ENCODE peak calls at places on chromosomes 5 and 9, in ten cellular contexts. B is psoas muscle, J is endodermal cell, E is H9, P is neuronal stem cell, V is GM12878, S is SK-N-MC, Z is ovary, Y is A549, C is SJSA1. I is an unnamed sample.

GRCh38 chr9:36191696-36192095 is 975 bp downstream of the CLTA start:
- DNase-seq in B (no peak), J (no peak), E (no peak), P (no peak), V (no peak), S (no peak), Z (no peak), Y (no peak), C (no peak), I (no peak)

GRCh38 chr9:34170252-34170915 is 8.5 kb upstream of the UBAP1 start:
- DNase-seq in B (no peak), J (no peak), E (no peak), P (no peak), V (no peak), S (no peak), Z (no peak), Y (no peak), C (no peak), I (no peak)

GRCh38 chr9:127754099-127754760 is 19.1 kb upstream of the TOR2A start:
- DNase-seq in B (no peak), J (peak; percentile 90), E (peak; percentile 78), P (no peak), V (no peak), S (no peak), Z (no peak), Y (peak; percentile 38), C (no peak), I (no peak)

GRCh38 chr9:127470662-127471061 is 19.4 kb downstream of the LRSAM1 start:
- DNase-seq in B (no peak), J (no peak), E (no peak), P (no peak), V (no peak), S (no peak), Z (no peak), Y (no peak), C (no peak), I (no peak)

GRCh38 chr5:77168884-77169254 is 41.6 kb upstream of the PDE8B start:
- DNase-seq in B (peak; percentile 30), J (peak; percentile 22), E (no peak), P (no peak), V (no peak), S (no peak), Z (no peak), Y (peak; percentile 80), C (peak; percentile 29), I (no peak)

GRCh38 chr5:130268489-130268888 is 364.2 kb downstream of the CHSY3 start:
- DNase-seq in B (no peak), J (no peak), E (no peak), P (no peak), V (no peak), S (no peak), Z (no peak), Y (no peak), C (no peak), I (no peak)

GRCh38 chr5:1171340-1171941 is 30.0 kb upstream of the SLC6A19 start:
- DNase-seq in B (peak; percentile 7), J (no peak), E (no peak), P (no peak), V (no peak), S (no peak), Z (no peak), Y (peak; percentile 33), C (peak; percentile 60), I (no peak)

GRCh38 chr5:132543472-132544201 is at the start of gene IL5:
- DNase-seq in B (no peak), J (no peak), E (no peak), P (no peak), V (no peak), S (no peak), Z (no peak), Y (no peak), C (no peak), I (no peak)

GRCh38 chr5:54838843-54839242 is 146.6 kb downstream of the ESM1 start:
- DNase-seq in B (no peak), J (no peak), E (no peak), P (no peak), V (no peak), S (no peak), Z (no peak), Y (no peak), C (no peak), I (no peak)

GRCh38 chr9:124611106-124611505 is 103.9 kb upstream of the NR5A1 start:
- DNase-seq in B (no peak), J (no peak), E (no peak), P (no peak), V (no peak), S (no peak), Z (no peak), Y (no peak), C (no peak), I (no peak)

GRCh38 chr9:38437193-38437823 is 13.1 kb upstream of the IGFBPL1 start:
- DNase-seq in B (no peak), J (no peak), E (no peak), P (no peak), V (no peak), S (no peak), Z (no peak), Y (peak; percentile 79), C (peak; percentile 41), I (no peak)

GRCh38 chr9:76530458-76531100 is 71.6 kb downstream of the GCNT1 start:
- DNase-seq in B (no peak), J (no peak), E (no peak), P (no peak), V (no peak), S (no peak), Z (no peak), Y (no peak), C (peak; percentile 25), I (no peak)

GRCh38 chr5:149796025-149796424 is 65.9 kb downstream of the PPARGC1B start:
- DNase-seq in B (no peak), J (no peak), E (no peak), P (no peak), V (no peak), S (no peak), Z (no peak), Y (peak; percentile 22), C (no peak), I (no peak)

GRCh38 chr9:91150273-91151013 is 211.3 kb downstream of the AUH start:
- DNase-seq in B (no peak), J (no peak), E (no peak), P (no peak), V (no peak), S (no peak), Z (no peak), Y (no peak), C (no peak), I (no peak)

GRCh38 chr5:158142182-158142581 is 283.2 kb upstream of the CLINT1 start:
- DNase-seq in B (no peak), J (no peak), E (no peak), P (no peak), V (no peak), S (no peak), Z (no peak), Y (no peak), C (no peak), I (no peak)

GRCh38 chr9:114370985-114371335 is 16.8 kb downstream of the AKNA start:
- DNase-seq in B (no peak), J (peak; percentile 53), E (no peak), P (no peak), V (no peak), S (no peak), Z (no peak), Y (no peak), C (no peak), I (no peak)

GRCh38 chr9:114344692-114345091 is 15.0 kb downstream of the ORM2 start:
- DNase-seq in B (no peak), J (no peak), E (no peak), P (no peak), V (no peak), S (no peak), Z (no peak), Y (no peak), C (no peak), I (no peak)

GRCh38 chr9:37311938-37312730 is 110.4 kb upstream of the GRHPR start:
- DNase-seq in B (no peak), J (no peak), E (no peak), P (no peak), V (no peak), S (no peak), Z (no peak), Y (no peak), C (no peak), I (no peak)

DNA sequence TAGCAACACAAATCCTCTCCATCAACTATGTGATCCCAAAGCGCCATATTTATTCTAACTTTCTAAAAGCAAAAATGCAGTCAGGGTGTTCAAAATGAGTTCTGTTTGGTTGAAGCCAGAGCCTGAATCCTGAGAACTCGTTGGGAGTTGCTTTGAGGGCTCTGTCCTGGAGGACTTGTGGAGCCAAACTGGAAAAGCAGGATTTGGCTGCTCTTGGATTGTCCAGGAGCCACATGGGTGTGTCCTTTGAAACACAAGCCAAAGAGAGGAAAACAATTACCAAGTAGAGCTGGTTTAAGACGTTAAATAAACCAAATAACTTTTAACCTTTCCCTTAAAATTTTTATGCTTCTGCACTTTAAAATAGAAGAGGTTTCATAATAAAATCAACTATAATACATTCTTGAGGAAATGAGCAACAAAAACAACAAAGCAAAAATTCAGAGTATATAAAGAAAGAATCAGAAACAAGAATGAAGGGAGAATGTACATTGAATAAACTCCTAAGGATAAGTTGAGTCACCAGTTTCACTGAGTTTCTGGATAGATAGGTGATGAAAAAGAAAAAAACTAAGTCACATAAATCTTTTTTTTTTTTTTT is 13.5 kb downstream of the C5orf46 start:
- DNase-seq in B (no peak), J (no peak), E (peak; percentile 52), P (no peak), V (no peak), S (no peak), Z (no peak), Y (no peak), C (peak; percentile 79), I (peak; percentile 61)
- H3K27ac ChIP-seq in B (no peak overlapping the region), J (no peak overlapping the region), E (no peak overlapping the region), P (no peak overlapping the region), V (no peak overlapping the region), S (no peak overlapping the region), Z (no peak overlapping the region), Y (no peak overlapping the region), C (peak overlapping the region; percentile 64), I (no peak overlapping the region)

GRCh38 chr5:172741206-172741582 is 29.8 kb downstream of the DUSP1 start:
- DNase-seq in B (no peak), J (no peak), E (no peak), P (no peak), V (no peak), S (no peak), Z (no peak), Y (no peak), C (no peak), I (no peak)
- H3K27ac ChIP-seq in B (peak overlapping the region; percentile 47), J (no peak overlapping the region), E (no peak overlapping the region), P (no peak overlapping the region), V (no peak overlapping the region), S (no peak overlapping the region), Z (no peak overlapping the region), Y (peak overlapping the region; percentile 86), C (peak overlapping the region; percentile 90), I (peak overlapping the region; percentile 59)

GRCh38 chr5:137254695-137255094 is 244.4 kb downstream of the SPOCK1 start:
- DNase-seq in B (no peak), J (no peak), E (no peak), P (no peak), V (no peak), S (no peak), Z (no peak), Y (no peak), C (no peak), I (no peak)
- H3K27ac ChIP-seq in B (no peak overlapping the region), J (no peak overlapping the region), E (no peak overlapping the region), P (no peak overlapping the region), V (no peak overlapping the region), S (no peak overlapping the region), Z (no peak overlapping the region), Y (no peak overlapping the region), C (no peak overlapping the region), I (no peak overlapping the region)

GRCh38 chr9:98099898-98100297 is 19.1 kb downstream of the TRIM14 start:
- DNase-seq in B (no peak), J (peak; percentile 31), E (no peak), P (no peak), V (no peak), S (no peak), Z (no peak), Y (no peak), C (no peak), I (no peak)
- H3K27ac ChIP-seq in B (no peak overlapping the region), J (no peak overlapping the region), E (no peak overlapping the region), P (no peak overlapping the region), V (peak overlapping the region; percentile 75), S (no peak overlapping the region), Z (no peak overlapping the region), Y (no peak overlapping the region), C (no peak overlapping the region), I (no peak overlapping the region)

I was measured in lung.